ENCODE peak calls at places on chromosome 1, in ten cellular contexts. O is uterus, H is HCT116, I is esophagus squamous epithelium, M is adrenal gland, F is HepG2, Y is breast epithelium, B is transverse colon, C is stomach, Z is K562. T is an unnamed sample.

GRCh38 chr1:28341591-28341990 is 12.8 kb downstream of the MED18 start:
- DNase-seq in Y (no peak), O (no peak), C (no peak), I (no peak), H (no peak), M (no peak), F (no peak), B (no peak), Z (no peak), T (no peak)

GRCh38 chr1:98761238-98761637 is 99.7 kb downstream of the SNX7 start:
- DNase-seq in B (no peak), F (peak), M (no peak), Y (no peak), C (no peak), I (no peak), O (no peak), Z (no peak), H (no peak), T (no peak)

GRCh38 chr1:99279525-99279924 is 15.2 kb downstream of the PLPPR4 start:
- DNase-seq in M (no peak), O (no peak), B (no peak), C (no peak), H (no peak), Y (no peak), Z (no peak), I (no peak), F (no peak), T (no peak)

GRCh38 chr1:21451981-21452411 is 12.1 kb downstream of the NBPF3 start:
- DNase-seq in Y (no peak), C (no peak), M (no peak), I (no peak), O (no peak), Z (no peak), H (no peak), B (no peak), F (no peak), T (no peak)

GRCh38 chr1:151993734-151994496 is at the start of gene S100A10:
- DNase-seq in O (peak), B (peak), F (peak), M (peak), H (no peak), Z (peak), C (peak), Y (peak), I (peak), T (peak)

GRCh38 chr1:12572506-12572905 is 45.5 kb downstream of the DHRS3 start:
- DNase-seq in H (no peak), Y (no peak), O (no peak), M (no peak), B (no peak), F (no peak), C (no peak), Z (no peak), I (no peak), T (no peak)

GRCh38 chr1:93588206-93588605 is 93.4 kb downstream of the BCAR3 start:
- DNase-seq in O (no peak), H (no peak), F (no peak), C (no peak), Z (no peak), I (no peak), B (no peak), Y (no peak), M (no peak), T (no peak)

GRCh38 chr1:36176151-36176949 is 20.4 kb downstream of the MAP7D1 start:
- DNase-seq in B (no peak), M (peak), H (no peak), C (no peak), Y (no peak), O (no peak), Z (no peak), I (no peak), F (no peak), T (no peak)

GRCh38 chr1:91700332-91700731 is 185.6 kb downstream of the TGFBR3 start:
- DNase-seq in Y (no peak), B (no peak), Z (no peak), H (no peak), C (no peak), O (no peak), I (no peak), F (no peak), M (no peak), T (no peak)

GRCh38 chr1:39139723-39140360 is 64.7 kb upstream of the MACF1 start:
- DNase-seq in H (no peak), F (no peak), B (no peak), I (no peak), Y (no peak), C (no peak), O (no peak), Z (no peak), M (no peak), T (no peak)

GRCh38 chr1:219858980-219859379 is 69.4 kb downstream of the SLC30A10 start:
- DNase-seq in O (no peak), Y (no peak), H (no peak), M (no peak), I (no peak), C (no peak), B (no peak), F (no peak), Z (no peak), T (no peak)

GRCh38 chr1:109170051-109170775 is 43.5 kb upstream of the SARS1 start:
- DNase-seq in M (no peak), O (no peak), Y (no peak), C (no peak), I (no peak), F (no peak), Z (no peak), B (no peak), H (no peak), T (no peak)

GRCh38 chr1:35808376-35809155 is 750 bp downstream of the AGO4 start:
- DNase-seq in M (peak), C (peak), I (no peak), B (peak), H (no peak), O (peak), Z (peak), F (peak), Y (no peak), T (peak)

GRCh38 chr1:168180148-168180524 is 1.4 kb downstream of the TIPRL start:
- DNase-seq in F (no peak), Y (no peak), C (no peak), H (no peak), M (no peak), O (no peak), Z (no peak), B (no peak), I (no peak), T (no peak)

GRCh38 chr1:222896630-222897526 is 82.0 kb downstream of the DISP1 start:
- DNase-seq in O (no peak), I (no peak), Z (no peak), H (no peak), C (no peak), M (no peak), Y (no peak), F (no peak), B (no peak), T (no peak)

GRCh38 chr1:167465018-167465417 is 53.3 kb downstream of the CD247 start:
- DNase-seq in O (no peak), M (no peak), H (no peak), F (no peak), Z (no peak), Y (no peak), C (no peak), I (no peak), B (no peak), T (no peak)

GRCh38 chr1:244601336-244601735 is 51.6 kb upstream of the DESI2 start:
- DNase-seq in Z (no peak), H (no peak), I (no peak), M (no peak), C (no peak), B (no peak), Y (no peak), O (no peak), F (no peak), T (no peak)

GRCh38 chr1:147599362-147600118 is 58.2 kb downstream of the BCL9 start:
- DNase-seq in F (peak), C (peak), O (peak), Y (peak), Z (peak), I (peak), M (peak), H (peak), B (peak), T (peak)

GRCh38 chr1:6674796-6675195 is 26.8 kb downstream of the DNAJC11 start:
- DNase-seq in F (no peak), Z (no peak), B (no peak), H (no peak), I (no peak), O (no peak), M (no peak), Y (no peak), C (no peak), T (no peak)

GRCh38 chr1:227372662-227373061 is 54.4 kb upstream of the CDC42BPA start:
- DNase-seq in O (no peak), M (no peak), F (no peak), B (no peak), C (peak), Z (no peak), Y (no peak), H (no peak), I (no peak), T (no peak)

GRCh38 chr1:21284206-21285137 is 5.8 kb downstream of the ECE1 start:
- DNase-seq in Z (no peak), F (no peak), H (no peak), C (peak), I (no peak), M (no peak), Y (no peak), O (no peak), B (no peak), T (no peak)

GRCh38 chr1:153771241-153771640 is 4.0 kb upstream of the SLC27A3 start:
- DNase-seq in I (no peak), F (no peak), B (no peak), O (no peak), Y (no peak), M (no peak), H (no peak), Z (no peak), C (no peak), T (no peak)

GRCh38 chr1:153774036-153774435 is 1.2 kb upstream of the SLC27A3 start:
- DNase-seq in H (no peak), O (no peak), M (no peak), B (no peak), I (no peak), Y (no peak), C (no peak), F (no peak), Z (no peak), T (no peak)

GRCh38 chr1:153774780-153775431 is at the start of gene SLC27A3:
- DNase-seq in B (peak), Z (peak), H (peak), O (peak), Y (peak), C (peak), M (peak), F (no peak), I (no peak), T (peak)

GRCh38 chr1:153771841-153772593 is 3.2 kb upstream of the SLC27A3 start:
- DNase-seq in B (no peak), C (no peak), Z (peak), I (no peak), M (no peak), O (peak), F (no peak), Y (no peak), H (no peak), T (no peak)

GRCh38 chr1:153773004-153773921 is 1.9 kb upstream of the SLC27A3 start:
- DNase-seq in Z (no peak), O (no peak), Y (no peak), B (no peak), H (no peak), F (no peak), C (no peak), I (no peak), M (no peak), T (no peak)
- TF ChIP-seq POLR2A in Z (no peak), O (no peak), Y (no peak), B (no peak), H (no peak), F (no peak), C (no peak), I (no peak), M (no peak), T (no peak)

DNA sequence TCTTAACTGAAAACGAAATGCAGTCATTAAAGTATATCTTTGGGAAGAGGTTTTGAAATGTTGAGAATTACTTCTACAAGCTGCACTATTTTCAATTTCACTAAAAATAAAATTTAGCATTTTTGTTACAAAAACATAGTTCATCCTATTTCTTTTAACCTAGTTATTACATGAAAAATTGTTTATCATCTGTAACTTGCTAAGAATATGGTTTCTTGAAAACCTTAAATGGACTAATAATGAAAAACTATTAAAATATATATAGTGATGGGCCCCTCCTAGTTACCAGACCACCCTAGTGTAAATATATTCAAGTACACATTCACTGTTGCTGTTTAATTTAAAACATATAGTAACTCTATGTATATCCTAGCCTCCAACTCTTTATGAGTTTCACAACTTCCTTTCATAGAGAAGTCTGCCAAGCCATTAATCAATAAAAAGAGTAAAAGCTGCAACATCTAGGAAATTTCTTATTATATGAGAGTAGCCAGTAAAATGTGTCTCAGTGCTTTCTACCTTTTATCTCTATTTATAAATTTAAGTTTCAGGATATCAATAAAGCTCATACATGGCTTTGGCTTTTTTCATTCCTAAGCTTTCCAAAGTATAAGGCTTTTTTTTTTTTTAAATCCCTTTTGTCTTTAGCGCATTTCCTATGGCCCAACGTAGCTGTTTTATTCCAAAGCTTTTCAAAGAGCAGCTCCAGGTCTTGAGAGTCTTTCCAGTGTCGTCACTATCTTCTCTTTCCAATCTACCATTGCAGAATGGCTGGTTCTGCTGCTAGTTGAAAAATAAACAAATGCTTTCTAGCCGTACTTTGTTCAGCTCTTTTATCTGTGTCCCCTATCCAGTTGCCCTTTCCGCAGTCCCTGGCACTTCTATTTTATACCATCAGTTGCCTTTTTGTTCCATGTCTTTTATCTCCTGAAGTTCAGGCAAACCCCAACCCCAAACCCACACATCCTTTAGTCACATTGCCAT is 6.5 kb downstream of the IRF2BP2 start:
- DNase-seq in B (no peak), O (no peak), F (peak), C (no peak), Z (no peak), I (no peak), H (no peak), M (no peak), Y (no peak), T (no peak)
- TF ChIP-seq POLR2A in B (peak), O (no peak), F (no peak), C (no peak), Z (no peak), I (no peak), H (no peak), M (no peak), Y (no peak), T (peak)

GRCh38 chr1:84298688-84299535 is 2.6 kb upstream of the SAMD13 start:
- DNase-seq in Z (peak), C (peak), B (peak), F (no peak), I (no peak), H (no peak), O (peak), M (peak), Y (peak), T (peak)
- TF ChIP-seq POLR2A in Z (peak), C (no peak), B (peak), F (no peak), I (no peak), H (no peak), O (no peak), M (peak), Y (no peak), T (no peak)

DNA sequence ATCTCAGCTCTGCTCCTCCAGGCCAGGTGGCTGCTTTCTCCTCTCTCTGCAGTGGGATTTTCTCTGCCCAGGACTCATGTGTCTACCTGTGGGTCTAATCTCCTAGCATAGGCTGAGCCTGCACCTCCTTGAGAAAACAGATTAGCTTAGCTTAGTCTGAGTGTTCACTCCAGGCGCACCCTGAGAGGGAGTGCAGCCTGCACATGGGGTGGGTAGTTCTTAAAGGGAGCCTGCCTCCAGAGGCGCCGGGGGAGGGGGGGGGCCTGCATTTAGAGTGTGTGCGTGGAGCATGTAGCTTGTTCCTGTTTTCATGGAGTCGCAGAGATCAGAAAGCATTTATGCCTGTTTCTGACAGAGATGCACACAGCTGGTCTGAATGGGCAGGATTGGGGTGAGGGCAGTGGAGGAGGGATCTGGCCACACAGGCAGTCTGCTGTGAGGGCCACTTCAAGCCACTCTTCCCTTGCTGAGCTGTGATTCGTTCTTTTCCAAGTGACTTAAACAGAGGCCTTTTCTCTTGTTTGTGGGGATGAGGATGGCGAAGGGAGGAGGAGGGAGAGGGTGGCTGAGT is 45.2 kb downstream of the GALNT2 start:
- DNase-seq in M (no peak), H (no peak), O (no peak), Y (no peak), B (no peak), I (no peak), F (no peak), C (no peak), Z (no peak), T (no peak)
- TF ChIP-seq POLR2A in M (no peak), H (no peak), O (no peak), Y (no peak), B (no peak), I (no peak), F (no peak), C (no peak), Z (no peak), T (no peak)